ENCODE peak calls at places on chromosomes 12 and 14, in eight cellular contexts. Q is NB4, P is endothelial cell of umbilical vein, F is adrenal gland, S is A549, L is Peyer's patch, W is stomach, O is testis. J is an unnamed sample.

GRCh38 chr12:4220489-4220888 is 53.1 kb upstream of the CCND2 start:
- DNase-seq in F (no peak), L (no peak), O (no peak), Q (no peak), W (no peak), S (no peak), P (no peak), J (no peak)

GRCh38 chr12:1750300-1750699 is 59.4 kb downstream of the ADIPOR2 start:
- DNase-seq in F (no peak), W (no peak), S (no peak), Q (no peak), O (no peak), L (no peak), P (no peak), J (no peak)

GRCh38 chr12:92122941-92123779 is 22.5 kb downstream of the BTG1 start:
- DNase-seq in Q (no peak), P (no peak), F (no peak), O (no peak), W (no peak), L (no peak), S (no peak), J (no peak)

GRCh38 chr12:24909667-24910066 is 39.2 kb downstream of the BCAT1 start:
- DNase-seq in P (peak), L (peak), S (peak), Q (no peak), O (peak), F (peak), W (no peak), J (no peak)

GRCh38 chr12:91507754-91508153 is 325.1 kb upstream of the DCN start:
- DNase-seq in F (no peak), Q (no peak), L (no peak), P (peak), O (no peak), S (no peak), W (no peak), J (no peak)

GRCh38 chr14:104868811-104869572 is 3.9 kb downstream of the CEP170B start:
- DNase-seq in Q (no peak), S (no peak), O (no peak), W (no peak), F (no peak), P (no peak), L (no peak), J (no peak)

GRCh38 chr12:674272-674781 is 11.1 kb upstream of the NINJ2 start:
- DNase-seq in S (no peak), W (no peak), P (peak), L (peak), O (no peak), F (no peak), Q (peak), J (no peak)

GRCh38 chr12:130335517-130336392 is 1.9 kb upstream of the PIWIL1 start:
- DNase-seq in Q (peak), L (peak), O (peak), S (peak), P (peak), W (no peak), F (peak), J (peak)

GRCh38 chr14:76811561-76811960 is 1.1 kb downstream of the ANGEL1 start:
- DNase-seq in L (no peak), P (peak), W (no peak), Q (peak), S (no peak), O (no peak), F (no peak), J (no peak)

GRCh38 chr12:64088431-64089349 is 133.4 kb downstream of the KICS2 start:
- DNase-seq in W (peak), P (peak), F (peak), S (peak), L (peak), Q (peak), O (peak), J (peak)

GRCh38 chr12:100940503-100940902 is 145.9 kb downstream of the ANO4 start:
- DNase-seq in O (no peak), L (no peak), Q (no peak), W (no peak), F (no peak), P (no peak), S (no peak), J (no peak)

GRCh38 chr12:82461851-82462250 is 103.5 kb downstream of the METTL25 start:
- DNase-seq in W (no peak), P (no peak), L (no peak), Q (peak), F (no peak), S (no peak), O (no peak), J (no peak)

GRCh38 chr14:70098257-70098809 is 90.4 kb downstream of the SLC8A3 start:
- DNase-seq in Q (peak), P (no peak), F (peak), S (no peak), O (no peak), W (no peak), L (no peak), J (no peak)

GRCh38 chr12:3634348-3634747 is 118.6 kb downstream of the CRACR2A start:
- DNase-seq in S (no peak), L (no peak), P (no peak), W (no peak), O (no peak), Q (no peak), F (no peak), J (no peak)

GRCh38 chr12:20561886-20562285 is 133.2 kb upstream of the SLCO1C1 start:
- DNase-seq in Q (no peak), W (no peak), L (no peak), O (no peak), S (no peak), F (no peak), P (no peak), J (no peak)

GRCh38 chr14:64762044-64763034 is 58.1 kb downstream of the PLEKHG3 start:
- DNase-seq in P (peak), Q (peak), O (peak), S (peak), F (peak), W (peak), L (peak), J (peak)

GRCh38 chr14:52640137-52640536 is 55.2 kb downstream of the ERO1A start:
- DNase-seq in S (no peak), W (no peak), L (no peak), Q (no peak), F (no peak), O (no peak), P (no peak), J (no peak)

GRCh38 chr12:109273354-109273753 is 35.7 kb downstream of the FOXN4 start:
- DNase-seq in Q (no peak), O (no peak), L (no peak), S (no peak), P (no peak), F (no peak), W (no peak), J (no peak)

GRCh38 chr12:53497461-53497860 is 1.8 kb downstream of the MAP3K12 start:
- DNase-seq in W (no peak), S (no peak), L (peak), F (no peak), P (no peak), O (no peak), Q (no peak), J (no peak)

GRCh38 chr12:2432856-2433255 is 361.9 kb upstream of the FKBP4 start:
- DNase-seq in W (no peak), Q (no peak), S (no peak), L (no peak), P (no peak), O (no peak), F (no peak), J (no peak)

GRCh38 chr12:53065975-53066593 is 13.1 kb downstream of the SPRYD3 start:
- DNase-seq in W (peak), Q (peak), P (peak), O (peak), F (peak), L (peak), S (peak), J (peak)

GRCh38 chr12:132171968-132172521 is 27.8 kb downstream of the NOC4L start:
- DNase-seq in S (no peak), L (no peak), Q (no peak), P (no peak), O (no peak), W (no peak), F (no peak), J (no peak)

GRCh38 chr12:87679262-87679661 is 349.9 kb downstream of the C12orf50 start:
- DNase-seq in Q (no peak), P (no peak), O (no peak), W (no peak), L (no peak), S (no peak), F (no peak), J (no peak)

GRCh38 chr12:92544321-92544720 is 158.5 kb upstream of the PLEKHG7 start:
- DNase-seq in W (no peak), O (no peak), Q (no peak), P (peak), F (no peak), L (no peak), S (no peak), J (no peak)

GRCh38 chr14:53630336-53630735 is 326.3 kb downstream of the BMP4 start:
- DNase-seq in S (no peak), P (peak), F (no peak), L (no peak), W (no peak), Q (no peak), O (no peak), J (no peak)

GRCh38 chr12:67482751-67483661 is 165.5 kb upstream of the DYRK2 start:
- DNase-seq in O (peak), W (peak), S (no peak), P (no peak), F (peak), L (peak), Q (peak), J (peak)

GRCh38 chr12:67269632-67270578 is 747 bp downstream of the CAND1 start:
- DNase-seq in S (peak), Q (peak), L (peak), P (peak), W (peak), O (peak), F (peak), J (peak)

GRCh38 chr12:112046003-112046402 is 32.8 kb downstream of the ERP29 start:
- DNase-seq in S (no peak), F (no peak), P (no peak), L (no peak), Q (no peak), O (no peak), W (no peak), J (no peak)

GRCh38 chr14:76917158-76917596 is 91.0 kb downstream of the LRRC74A start:
- DNase-seq in L (peak), Q (peak), P (peak), F (peak), W (peak), O (peak), S (peak), J (peak)

DNA sequence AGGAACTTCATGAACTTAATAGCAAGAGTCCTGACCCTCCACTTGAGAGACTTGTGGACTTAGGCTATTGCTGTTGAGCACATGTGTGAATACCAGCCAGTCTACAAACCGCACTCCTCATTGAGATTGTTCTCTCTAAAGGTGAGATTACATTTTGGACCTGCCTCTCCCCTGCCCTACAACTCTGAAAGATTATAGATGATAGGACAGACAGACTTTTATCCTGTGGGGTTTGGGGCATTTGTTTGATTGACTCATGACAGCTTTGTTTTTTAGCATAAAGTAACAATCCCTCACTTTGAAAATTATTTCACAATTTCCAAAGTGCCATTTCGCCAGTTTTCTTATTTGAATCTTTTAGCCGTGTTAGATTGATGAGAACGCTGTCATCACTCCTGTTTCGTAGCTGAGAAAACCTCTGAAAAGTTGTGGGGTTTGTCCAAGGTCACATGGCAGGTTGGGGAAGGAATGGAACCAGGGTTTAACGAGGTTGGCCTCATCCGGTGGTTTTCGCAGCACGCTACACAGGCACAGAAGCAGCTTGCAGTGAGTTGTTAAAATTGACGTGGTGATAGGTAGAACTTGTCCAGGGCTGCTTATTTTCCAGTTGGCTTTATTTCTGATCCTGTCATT is 836 bp downstream of the EVL start:
- DNase-seq in W (peak), O (no peak), P (no peak), F (peak), S (no peak), Q (peak), L (peak), J (no peak)
- TF ChIP-seq POLR2A in W (no peak), O (no peak), P (no peak), F (no peak), S (no peak), Q (peak), L (no peak), J (no peak)

GRCh38 chr14:44742202-44742601 is 219.5 kb downstream of the KLHL28 start:
- DNase-seq in L (no peak), S (no peak), F (no peak), O (no peak), P (no peak), Q (no peak), W (no peak), J (no peak)
- H3K4me3 ChIP-seq in L (no peak), S (no peak), F (no peak), O (no peak), P (no peak), Q (no peak), W (no peak), J (no peak)

GRCh38 chr12:50110127-50110761 is 1.8 kb upstream of the COX14 start:
- DNase-seq in O (no peak), F (peak), L (peak), W (peak), P (no peak), S (peak), Q (peak), J (peak)

GRCh38 chr12:50112456-50113218 is 601 bp downstream of the COX14 start:
- DNase-seq in S (no peak), Q (no peak), F (peak), L (peak), P (no peak), W (peak), O (peak), J (no peak)

GRCh38 chr12:50111417-50111692 is 681 bp upstream of the COX14 start:
- DNase-seq in P (no peak), O (no peak), Q (no peak), W (no peak), F (peak), S (no peak), L (no peak), J (no peak)

GRCh38 chr12:50110762-50111416 is 1.1 kb upstream of the COX14 start:
- DNase-seq in S (peak), Q (peak), P (no peak), F (peak), W (peak), L (peak), O (peak), J (peak)

DNA sequence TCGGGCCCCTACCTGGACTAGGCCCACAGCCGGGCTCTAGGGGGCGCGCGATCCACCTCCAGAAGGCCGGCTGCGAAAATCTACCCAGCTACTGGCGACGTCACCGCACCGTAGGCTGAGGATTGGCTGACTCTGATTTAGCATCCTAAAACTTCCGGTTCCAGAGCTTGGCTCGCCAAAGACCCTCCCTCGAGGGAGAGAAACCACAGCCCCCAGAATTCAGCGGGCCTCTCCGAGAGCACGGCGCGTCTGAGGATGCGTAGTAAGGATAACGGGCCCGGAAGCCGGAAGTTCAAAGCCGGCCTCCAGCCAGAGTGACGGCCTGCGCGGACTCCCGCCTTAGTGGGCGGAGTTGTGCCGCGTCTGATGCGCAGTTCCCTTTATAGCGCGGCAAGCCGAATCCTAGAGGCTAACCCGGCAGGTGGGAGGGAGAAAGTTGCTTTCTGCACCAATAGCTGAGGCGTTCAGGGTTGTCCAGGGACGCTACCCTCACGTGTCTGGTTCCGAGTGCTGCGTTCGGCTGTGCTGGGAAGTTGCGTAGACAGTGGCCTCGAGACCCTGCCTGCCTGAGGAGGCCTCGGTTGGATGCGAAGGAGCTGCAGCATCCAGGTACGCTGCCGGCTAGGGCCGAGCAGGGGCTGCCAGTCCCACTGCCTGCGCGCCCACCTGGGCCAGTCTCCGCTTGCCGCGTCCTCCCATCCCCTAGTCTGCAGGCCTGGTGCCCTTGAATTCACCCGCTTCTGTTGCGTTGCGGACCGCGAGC is at the start of gene COX14:
- DNase-seq in Q (peak), P (peak), S (peak), F (peak), O (peak), L (peak), W (peak), J (peak)
- TF ChIP-seq POLR2A in Q (peak), P (peak), S (peak), F (peak), O (peak), L (peak), W (peak), J (peak)

DNA sequence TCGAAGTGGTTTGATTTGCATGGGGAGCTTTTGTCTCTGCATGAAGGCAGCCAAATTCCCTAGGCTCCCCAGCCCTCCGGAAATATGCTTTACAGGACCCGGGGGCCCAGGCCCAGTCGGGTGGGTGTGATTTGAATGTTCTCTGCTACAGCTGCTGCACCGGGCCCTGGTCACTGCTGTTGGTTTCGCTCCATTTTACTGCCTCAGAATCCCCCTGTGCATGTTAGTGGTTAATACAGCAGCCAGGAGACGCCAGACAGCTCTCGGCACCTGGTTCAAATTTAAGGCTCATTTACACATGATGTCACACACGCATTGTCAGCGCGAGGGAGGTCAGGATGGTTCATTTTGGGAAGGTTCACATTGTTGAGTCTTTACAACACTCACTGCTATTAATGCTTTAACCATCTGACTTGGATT is 99.6 kb downstream of the SLC38A6 start:
- DNase-seq in F (no peak), Q (no peak), P (no peak), W (no peak), S (no peak), L (peak), O (no peak), J (no peak)
- H3K4me3 ChIP-seq in F (no peak), Q (no peak), P (no peak), W (no peak), S (no peak), L (no peak), O (no peak), J (no peak)

GRCh38 chr12:128800606-128801005 is 23.2 kb downstream of the SLC15A4 start:
- DNase-seq in S (no peak), P (no peak), Q (no peak), W (no peak), L (no peak), F (no peak), O (no peak), J (no peak)
- TF ChIP-seq POLR2A in S (no peak), P (no peak), Q (no peak), W (no peak), L (no peak), F (no peak), O (no peak), J (no peak)

GRCh38 chr12:13564266-13564810 is 367.8 kb downstream of the EMP1 start:
- DNase-seq in L (no peak), P (no peak), W (no peak), Q (no peak), F (no peak), O (no peak), S (no peak), J (no peak)
- H3K4me3 ChIP-seq in L (no peak), P (no peak), W (no peak), Q (no peak), F (no peak), O (no peak), S (no peak), J (no peak)

GRCh38 chr14:92575061-92575772 is 61.6 kb downstream of the RIN3 start:
- DNase-seq in F (no peak), S (no peak), L (no peak), Q (no peak), O (no peak), P (no peak), W (no peak), J (no peak)
- TF ChIP-seq POLR2A in F (no peak), S (no peak), L (no peak), Q (no peak), O (no peak), P (no peak), W (no peak), J (no peak)

DNA sequence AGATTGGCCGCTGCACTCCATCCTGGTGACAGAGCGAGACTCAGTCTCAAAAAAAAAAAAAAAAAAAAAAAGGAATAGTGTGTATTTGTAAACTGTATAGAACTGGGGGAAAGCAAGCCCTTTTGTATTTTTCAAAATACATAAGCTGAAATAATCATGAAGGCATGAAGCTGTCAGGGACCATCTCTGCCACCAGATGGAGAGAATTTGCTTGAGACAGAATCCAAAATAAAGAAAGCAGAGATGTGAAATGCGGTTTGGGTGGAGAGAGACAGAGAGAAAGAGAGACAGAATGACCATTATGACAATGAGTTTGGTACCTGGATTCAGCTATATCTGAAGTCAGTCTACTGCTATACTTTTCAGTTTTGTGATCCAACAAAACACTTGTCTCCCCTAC is 155.7 kb upstream of the LRIG3 start:
- DNase-seq in F (no peak), L (no peak), P (peak), O (no peak), Q (no peak), W (no peak), S (no peak), J (no peak)
- H3K4me3 ChIP-seq in F (no peak), L (no peak), P (no peak), O (no peak), Q (no peak), W (no peak), S (no peak), J (no peak)